ENCODE peak calls at places on chromosomes 2 and 18, in six cellular contexts. N is endothelial cell of umbilical vein, O is HCT116, T is spleen, Z is HepG2, J is upper lobe of left lung. U is an unnamed sample.

GRCh38 chr2:241799522-241800197 is 9.3 kb upstream of the NEU4 start:
- DNase-seq in T (peak), N (no peak), O (no peak), J (peak), Z (no peak), U (peak)

GRCh38 chr2:241008711-241009121 is 10.3 kb downstream of the SNED1 start:
- DNase-seq in Z (no peak), J (peak), N (no peak), T (peak), O (no peak), U (no peak)

GRCh38 chr2:238967031-238967977 is 119.4 kb downstream of the TWIST2 start:
- DNase-seq in J (peak), T (no peak), O (no peak), N (peak), Z (no peak), U (no peak)

GRCh38 chr2:233267516-233268245 is 16.2 kb downstream of the ATG16L1 start:
- DNase-seq in O (no peak), J (no peak), Z (no peak), T (peak), N (no peak), U (peak)

GRCh38 chr2:33670392-33670937 is 71.4 kb upstream of the FAM98A start:
- DNase-seq in T (no peak), O (peak), N (no peak), J (no peak), Z (no peak), U (no peak)

GRCh38 chr2:166057363-166058169 is 70.3 kb downstream of the SCN1A start:
- DNase-seq in N (peak), Z (peak), O (no peak), J (no peak), T (no peak), U (no peak)

GRCh38 chr2:127387655-127388422 is at the start of gene MAP3K2:
- DNase-seq in J (peak), T (peak), N (peak), Z (peak), O (peak), U (peak)

GRCh38 chr2:174343638-174344455 is 9.1 kb downstream of the SP9 start:
- DNase-seq in N (no peak), O (no peak), J (peak), Z (no peak), T (peak), U (no peak)

GRCh38 chr18:74412106-74412880 is 44.8 kb downstream of the DIPK1C start:
- DNase-seq in T (no peak), N (no peak), Z (no peak), O (no peak), J (no peak), U (no peak)

GRCh38 chr2:73291093-73291460 is 2.3 kb downstream of the EGR4 start:
- DNase-seq in N (peak), J (peak), O (no peak), T (peak), Z (no peak), U (peak)

GRCh38 chr2:207487650-207488315 is 42.0 kb upstream of the CREB1 start:
- DNase-seq in N (no peak), J (no peak), Z (no peak), T (no peak), O (peak), U (no peak)

GRCh38 chr2:172462393-172463381 is 35.3 kb downstream of the ITGA6 start:
- DNase-seq in Z (no peak), O (no peak), T (no peak), J (no peak), N (no peak), U (peak)

GRCh38 chr2:112912403-112912802 is 1.4 kb downstream of the IL37 start:
- DNase-seq in J (no peak), N (no peak), T (no peak), Z (no peak), O (no peak), U (no peak)

GRCh38 chr18:23833714-23834113 is 144.5 kb downstream of the LAMA3 start:
- DNase-seq in T (peak), J (no peak), O (no peak), N (no peak), Z (no peak), U (no peak)

GRCh38 chr2:216012133-216012829 is 1.1 kb downstream of the MREG start:
- DNase-seq in N (peak), J (no peak), O (no peak), T (no peak), Z (peak), U (no peak)

GRCh38 chr2:159897081-159897480 is 99.1 kb upstream of the CD302 start:
- DNase-seq in T (no peak), O (no peak), Z (no peak), N (no peak), J (no peak), U (no peak)

GRCh38 chr2:242019344-242019743 is 149.8 kb downstream of the RTP5 start:
- DNase-seq in O (no peak), Z (no peak), T (peak), N (no peak), J (peak), U (no peak)

GRCh38 chr2:68487773-68488355 is 20.5 kb downstream of the APLF start:
- DNase-seq in O (no peak), T (no peak), J (no peak), N (peak), Z (peak), U (no peak)

GRCh38 chr2:113692698-113693428 is 63.6 kb downstream of the SLC35F5 start:
- DNase-seq in J (no peak), O (no peak), N (no peak), Z (no peak), T (no peak), U (no peak)

GRCh38 chr2:186431306-186431705 is 54.8 kb upstream of the ZC3H15 start:
- DNase-seq in J (no peak), T (no peak), Z (no peak), O (no peak), N (no peak), U (no peak)

GRCh38 chr2:186437719-186438118 is 48.3 kb upstream of the ZC3H15 start:
- DNase-seq in J (no peak), T (no peak), N (no peak), Z (no peak), O (no peak), U (no peak)

GRCh38 chr2:186429095-186429494 is 57.0 kb upstream of the ZC3H15 start:
- DNase-seq in N (no peak), J (no peak), Z (no peak), O (no peak), T (no peak), U (no peak)

GRCh38 chr2:186433777-186434432 is 52.2 kb upstream of the ZC3H15 start:
- DNase-seq in N (no peak), O (no peak), Z (no peak), T (no peak), J (no peak), U (no peak)

GRCh38 chr2:186433040-186433439 is 53.0 kb upstream of the ZC3H15 start:
- DNase-seq in Z (no peak), N (no peak), J (no peak), T (no peak), O (no peak), U (no peak)
- TF ChIP-seq POLR2AphosphoS5 in Z (no peak), N (no peak), J (no peak), T (no peak), O (no peak), U (no peak)

GRCh38 chr2:69780907-69781306 is 39.0 kb downstream of the ANXA4 start:
- DNase-seq in T (no peak), J (no peak), O (no peak), N (no peak), Z (peak), U (no peak)

GRCh38 chr2:69776886-69777777 is 35.2 kb downstream of the ANXA4 start:
- DNase-seq in O (no peak), T (no peak), Z (no peak), J (no peak), N (no peak), U (no peak)

GRCh38 chr2:69777778-69778089 is 35.8 kb downstream of the ANXA4 start:
- DNase-seq in Z (no peak), O (no peak), J (no peak), T (no peak), N (no peak), U (no peak)

GRCh38 chr2:69781321-69782248 is 39.7 kb downstream of the ANXA4 start:
- DNase-seq in Z (peak), J (no peak), T (no peak), O (no peak), N (peak), U (peak)

GRCh38 chr2:69779258-69779989 is 37.5 kb downstream of the ANXA4 start:
- DNase-seq in T (no peak), Z (peak), O (peak), N (peak), J (no peak), U (peak)
- TF ChIP-seq CTCF in T (no peak), Z (no peak), O (no peak), N (no peak), J (no peak), U (no peak)

GRCh38 chr2:151241224-151241623 is 20.4 kb downstream of the RBM43 start:
- DNase-seq in N (no peak), O (no peak), T (no peak), Z (no peak), J (no peak), U (no peak)

GRCh38 chr2:151243468-151243867 is 18.2 kb downstream of the RBM43 start:
- DNase-seq in J (no peak), O (no peak), T (no peak), Z (no peak), N (no peak), U (no peak)

GRCh38 chr2:151237422-151238012 is 24.1 kb downstream of the RBM43 start:
- DNase-seq in N (peak), T (no peak), J (no peak), O (no peak), Z (no peak), U (no peak)

GRCh38 chr2:151238527-151239487 is 22.9 kb downstream of the RBM43 start:
- DNase-seq in N (peak), O (peak), J (no peak), Z (peak), T (no peak), U (peak)

GRCh38 chr2:151239624-151240023 is 22.0 kb downstream of the RBM43 start:
- DNase-seq in T (no peak), Z (no peak), O (no peak), N (no peak), J (no peak), U (no peak)
- TF ChIP-seq POLR2AphosphoS5 in T (no peak), Z (no peak), O (no peak), N (no peak), J (no peak), U (no peak)

GRCh38 chr18:31102020-31102684 is at the start of gene DSC2:
- DNase-seq in O (no peak), N (no peak), Z (peak), T (peak), J (peak), U (peak)
- TF ChIP-seq CTCF in O (no peak), N (no peak), Z (peak), T (no peak), J (no peak), U (no peak)

GRCh38 chr2:65427536-65427935 is 4.9 kb downstream of the SPRED2 start:
- DNase-seq in J (no peak), Z (no peak), T (no peak), N (no peak), O (no peak), U (no peak)

GRCh38 chr2:65429799-65430514 is 2.4 kb downstream of the SPRED2 start:
- DNase-seq in J (no peak), O (no peak), Z (no peak), T (no peak), N (no peak), U (peak)

GRCh38 chr2:65431417-65432226 is 777 bp downstream of the SPRED2 start:
- DNase-seq in N (peak), T (peak), O (no peak), J (peak), Z (peak), U (peak)

GRCh38 chr2:65432227-65433190 is at the start of gene SPRED2:
- DNase-seq in N (peak), J (peak), Z (peak), O (peak), T (peak), U (peak)

DNA sequence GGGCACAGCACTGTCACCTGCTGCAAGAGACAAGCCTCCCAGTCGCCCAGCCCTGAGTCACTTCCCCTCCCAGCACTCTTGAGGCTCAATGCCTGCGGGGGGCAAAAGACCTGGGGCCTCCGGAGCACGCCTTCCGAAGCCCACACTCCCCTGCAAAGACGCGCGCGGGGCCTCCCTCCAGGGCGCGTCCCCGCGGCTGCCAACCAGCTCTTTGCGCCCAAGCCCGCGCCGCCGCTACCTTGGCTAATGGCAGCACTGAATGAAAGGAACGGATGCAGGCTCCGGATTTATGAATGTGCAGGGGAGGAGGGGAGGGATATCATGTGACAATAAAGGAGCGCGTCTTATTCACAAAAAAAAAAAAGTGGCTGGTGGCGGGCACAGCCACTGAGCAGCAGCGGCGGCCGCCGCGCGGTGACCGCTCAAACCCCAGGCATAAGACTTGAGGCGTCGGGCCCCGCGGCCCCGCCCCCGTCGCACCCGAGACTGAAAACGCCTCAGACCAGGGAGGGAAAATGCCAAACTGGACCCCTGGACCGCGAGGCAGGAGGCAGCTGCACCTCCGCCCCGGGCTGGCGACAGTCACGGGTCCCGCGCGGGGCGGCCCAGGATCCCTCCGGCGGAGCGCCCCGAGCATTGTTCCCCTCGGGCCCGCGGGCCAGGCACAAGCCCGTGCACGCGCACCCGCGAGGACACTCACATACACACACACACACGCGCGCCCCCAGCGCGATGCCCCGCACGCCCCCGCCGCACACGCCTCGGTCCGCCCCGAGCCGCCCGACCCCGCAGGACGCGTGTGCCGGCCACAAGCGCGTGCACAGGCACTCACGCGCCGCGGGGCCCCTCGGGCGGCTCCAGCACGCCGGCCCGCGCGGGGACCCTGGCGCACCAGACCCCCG is 1.6 kb downstream of the SPRED2 start:
- DNase-seq in J (peak), Z (peak), O (peak), N (peak), T (peak), U (peak)
- TF ChIP-seq POLR2AphosphoS5 in J (no peak), Z (no peak), O (peak), N (no peak), T (peak), U (no peak)

GRCh38 chr18:48667276-48668254 is 128.7 kb downstream of the CTIF start:
- DNase-seq in N (no peak), O (no peak), J (no peak), Z (peak), T (no peak), U (no peak)

GRCh38 chr18:48666613-48667012 is 127.8 kb downstream of the CTIF start:
- DNase-seq in T (no peak), Z (no peak), O (no peak), J (no peak), N (no peak), U (no peak)

GRCh38 chr18:48669991-48670750 is 131.3 kb downstream of the CTIF start:
- DNase-seq in N (no peak), O (no peak), T (no peak), J (no peak), Z (no peak), U (no peak)

GRCh38 chr18:48669180-48669675 is 130.4 kb downstream of the CTIF start:
- DNase-seq in O (no peak), Z (no peak), T (no peak), J (no peak), N (no peak), U (no peak)

GRCh38 chr18:48668466-48669179 is 129.8 kb downstream of the CTIF start:
- DNase-seq in N (no peak), Z (no peak), J (no peak), O (no peak), T (no peak), U (no peak)
- TF ChIP-seq CTCF in N (no peak), Z (no peak), J (no peak), O (peak), T (no peak), U (no peak)

U was measured in transverse colon.